ENCODE peak calls at places on chromosome X, in five cellular contexts. T, F, P, L and X are unnamed samples. For H3K4me1, the result is how much of the 10 kb centered on the place peaks cover.

GRCh38 chrX:110123331-110123782 is 120.4 kb downstream of the TMEM164 start:
- DNase-seq in T (no peak), F (no peak), P (no peak), L (no peak), X (no peak)

GRCh38 chrX:153539171-153539978 is 21.9 kb downstream of the ATP2B3 start:
- DNase-seq in T (peak), F (peak), P (peak), L (peak), X (peak)

GRCh38 chrX:111131572-111131971 is 35.6 kb downstream of the PAK3 start:
- DNase-seq in T (no peak), F (no peak), P (no peak), L (peak), X (no peak)

GRCh38 chrX:119512145-119512800 is 44.0 kb downstream of the SLC25A5 start:
- DNase-seq in T (peak), F (peak), P (peak), L (peak), X (no peak)

GRCh38 chrX:127888767-127889166 is 163.4 kb downstream of the ACTRT1 start:
- DNase-seq in T (no peak), F (no peak), P (no peak), L (no peak), X (no peak)

GRCh38 chrX:9390121-9390520 is 74.7 kb upstream of the TBL1X start:
- DNase-seq in T (no peak), F (no peak), P (no peak), L (no peak), X (no peak)

GRCh38 chrX:141960573-141960972 is 56.9 kb downstream of the MAGEC1 start:
- DNase-seq in T (no peak), F (no peak), P (no peak), L (no peak), X (no peak)

GRCh38 chrX:44155126-44155525 is 181.9 kb upstream of the NDP start:
- DNase-seq in T (no peak), F (no peak), P (no peak), L (no peak), X (no peak)

GRCh38 chrX:129831486-129831885 is 12.2 kb downstream of the ZDHHC9 start:
- DNase-seq in T (no peak), F (no peak), P (no peak), L (peak), X (no peak)

GRCh38 chrX:65997978-65998717 is 41.7 kb downstream of the VSIG4 start:
- DNase-seq in T (no peak), F (peak), P (peak), L (no peak), X (no peak)
- H3K4me1 ChIP-seq in T (under half), F (under half), P (under half), L (under half), X (under half)

DNA sequence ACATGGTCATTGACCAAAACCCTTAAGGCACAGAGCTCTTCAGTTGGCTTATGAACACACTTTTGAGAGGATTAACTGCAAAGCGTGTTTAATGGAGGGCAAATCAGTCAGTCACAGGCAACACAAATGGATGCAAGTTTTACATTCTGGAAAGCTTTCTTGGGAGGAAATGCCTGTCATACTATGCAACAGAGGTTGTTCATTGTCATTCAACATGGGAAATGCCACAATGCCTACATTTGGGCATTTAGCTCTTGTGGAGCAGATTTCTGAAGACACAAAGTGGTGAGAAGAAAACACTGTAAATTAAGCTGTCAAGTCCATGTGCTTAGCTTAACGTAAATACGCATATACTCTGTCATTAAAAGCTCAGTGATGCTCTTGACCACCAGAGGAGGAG is 41.0 kb downstream of the CBLL2 start:
- DNase-seq in T (no peak), F (no peak), P (no peak), L (no peak), X (no peak)
- H3K27ac ChIP-seq in T (no peak), F (no peak), P (no peak), L (no peak), X (no peak)

DNA sequence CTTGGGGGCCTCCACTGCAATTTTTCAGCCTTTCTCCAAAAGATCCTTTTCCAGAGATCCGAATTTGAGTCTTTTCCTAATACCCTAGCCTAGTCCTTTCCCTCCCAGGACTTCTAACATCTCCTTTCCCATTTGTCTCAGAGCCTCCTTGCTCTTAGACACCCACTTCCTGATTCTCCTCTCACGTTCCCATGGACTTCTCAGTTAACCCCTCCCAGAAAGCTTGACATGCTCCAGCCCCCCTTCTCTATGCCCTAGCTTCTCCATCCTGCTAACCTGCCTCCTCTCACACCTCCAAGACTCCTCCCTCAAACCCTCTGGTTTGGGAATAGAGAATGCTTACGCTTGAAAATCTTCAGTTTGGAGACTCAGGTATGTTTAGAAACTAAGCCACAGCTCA is 2.5 kb downstream of the UBA1 start:
- DNase-seq in T (no peak), F (no peak), P (no peak), L (no peak), X (no peak)
- H3K4me1 ChIP-seq in T (under half), F (half or more), P (under half), L (under half), X (half or more)

DNA sequence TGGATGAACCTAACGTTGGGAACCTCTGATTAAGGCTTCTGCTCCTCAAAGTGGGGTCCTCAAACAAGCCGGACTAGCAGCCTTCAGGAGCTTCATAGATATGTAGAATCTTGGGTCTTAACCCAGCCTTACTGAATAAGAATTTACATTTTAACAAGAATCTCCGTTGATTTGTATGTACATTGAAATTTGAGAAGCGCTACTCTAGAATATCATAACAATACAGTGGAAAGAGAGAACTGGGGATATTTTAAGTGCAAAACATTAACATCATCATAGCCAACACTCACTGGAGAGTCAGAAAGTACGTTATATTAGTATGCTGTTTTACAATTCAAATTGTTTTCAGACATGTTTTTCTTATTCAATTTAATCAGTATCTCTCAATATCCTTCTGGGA is 31.2 kb downstream of the ATXN3L start:
- DNase-seq in T (no peak), F (no peak), P (no peak), L (no peak), X (no peak)
- H3K27ac ChIP-seq in T (no peak), F (no peak), P (no peak), L (no peak), X (no peak)

GRCh38 chrX:2360731-2361130 is 140.0 kb downstream of the DHRSX start:
- DNase-seq in T (no peak), F (peak), P (no peak), L (no peak), X (no peak)
- H3K4me1 ChIP-seq in T (under half), F (under half), P (under half), L (under half), X (under half)

GRCh38 chrX:24479924-24480722 is 15.0 kb downstream of the PDK3 start:
- DNase-seq in T (no peak), F (peak), P (peak), L (no peak), X (peak)
- H3K27ac ChIP-seq in T (no peak), F (peak), P (peak), L (no peak), X (peak)